ENCODE peak calls at places on chromosomes 16 and 17, in seven cellular contexts. One of them, this sample, is unnamed.

GRCh38 chr16:64991011-64991410 is 130.9 kb downstream of the CDH11 start:
- DNase-seq in A172: no peak
- DNase-seq in HFFc6: no peak
- DNase-seq in gastrocnemius medialis: no peak
- DNase-seq in T-helper 1 cell: no peak
- DNase-seq in prostate gland: no peak
- DNase-seq in stimulated activated CD4-positive, alpha-beta T cell treated with anti-CD3 and anti-CD28 coated beads, Interleukin-4, amount 100 ng/mL, for 1 hour: no peak
- DNase-seq in this sample: no peak

GRCh38 chr17:73628642-73629552 is 15.3 kb downstream of the SDK2 start:
- DNase-seq in A172: peak; percentile 13
- DNase-seq in HFFc6: no peak
- DNase-seq in gastrocnemius medialis: no peak
- DNase-seq in T-helper 1 cell: no peak
- DNase-seq in prostate gland: no peak
- DNase-seq in stimulated activated CD4-positive, alpha-beta T cell treated with anti-CD3 and anti-CD28 coated beads, Interleukin-4, amount 100 ng/mL, for 1 hour: no peak
- DNase-seq in this sample: no peak

GRCh38 chr17:41976142-41976768 is 9.7 kb downstream of the CNP start:
- DNase-seq in A172: no peak
- DNase-seq in HFFc6: no peak
- DNase-seq in gastrocnemius medialis: no peak
- DNase-seq in T-helper 1 cell: no peak
- DNase-seq in prostate gland: peak; percentile 60
- DNase-seq in stimulated activated CD4-positive, alpha-beta T cell treated with anti-CD3 and anti-CD28 coated beads, Interleukin-4, amount 100 ng/mL, for 1 hour: no peak
- DNase-seq in this sample: peak; percentile 30

GRCh38 chr17:34503804-34504203 is 75.6 kb upstream of the TMEM132E start:
- DNase-seq in A172: peak; percentile 5
- DNase-seq in HFFc6: no peak
- DNase-seq in gastrocnemius medialis: no peak
- DNase-seq in T-helper 1 cell: no peak
- DNase-seq in prostate gland: no peak
- DNase-seq in stimulated activated CD4-positive, alpha-beta T cell treated with anti-CD3 and anti-CD28 coated beads, Interleukin-4, amount 100 ng/mL, for 1 hour: no peak
- DNase-seq in this sample: no peak

GRCh38 chr17:7048968-7049367 is 5.1 kb upstream of the SLC16A11 start:
- DNase-seq in A172: no peak
- DNase-seq in HFFc6: no peak
- DNase-seq in gastrocnemius medialis: no peak
- DNase-seq in T-helper 1 cell: no peak
- DNase-seq in prostate gland: no peak
- DNase-seq in stimulated activated CD4-positive, alpha-beta T cell treated with anti-CD3 and anti-CD28 coated beads, Interleukin-4, amount 100 ng/mL, for 1 hour: no peak
- DNase-seq in this sample: no peak

GRCh38 chr16:69322343-69322742 is 8.0 kb downstream of the PDF start:
- DNase-seq in A172: no peak
- DNase-seq in HFFc6: no peak
- DNase-seq in gastrocnemius medialis: no peak
- DNase-seq in T-helper 1 cell: no peak
- DNase-seq in prostate gland: no peak
- DNase-seq in stimulated activated CD4-positive, alpha-beta T cell treated with anti-CD3 and anti-CD28 coated beads, Interleukin-4, amount 100 ng/mL, for 1 hour: no peak
- DNase-seq in this sample: no peak

GRCh38 chr17:77371117-77371887 is 230.5 kb downstream of the SEC14L1 start:
- DNase-seq in A172: no peak
- DNase-seq in HFFc6: peak; percentile 59
- DNase-seq in gastrocnemius medialis: peak; percentile 60
- DNase-seq in T-helper 1 cell: no peak
- DNase-seq in prostate gland: no peak
- DNase-seq in stimulated activated CD4-positive, alpha-beta T cell treated with anti-CD3 and anti-CD28 coated beads, Interleukin-4, amount 100 ng/mL, for 1 hour: no peak
- DNase-seq in this sample: no peak

GRCh38 chr17:77569846-77570564 is 388.5 kb upstream of the TNRC6C start:
- DNase-seq in A172: no peak
- DNase-seq in HFFc6: no peak
- DNase-seq in gastrocnemius medialis: no peak
- DNase-seq in T-helper 1 cell: no peak
- DNase-seq in prostate gland: no peak
- DNase-seq in stimulated activated CD4-positive, alpha-beta T cell treated with anti-CD3 and anti-CD28 coated beads, Interleukin-4, amount 100 ng/mL, for 1 hour: no peak
- DNase-seq in this sample: no peak

GRCh38 chr17:19752216-19753048 is 4.3 kb upstream of the ALDH3A1 start:
- DNase-seq in A172: peak; percentile 62
- DNase-seq in HFFc6: no peak
- DNase-seq in gastrocnemius medialis: no peak
- DNase-seq in T-helper 1 cell: no peak
- DNase-seq in prostate gland: no peak
- DNase-seq in stimulated activated CD4-positive, alpha-beta T cell treated with anti-CD3 and anti-CD28 coated beads, Interleukin-4, amount 100 ng/mL, for 1 hour: no peak
- DNase-seq in this sample: no peak

GRCh38 chr17:1643293-1643998 is 2.1 kb downstream of the SCARF1 start:
- DNase-seq in A172: no peak
- DNase-seq in HFFc6: no peak
- DNase-seq in gastrocnemius medialis: peak; percentile 26
- DNase-seq in T-helper 1 cell: peak; percentile 72
- DNase-seq in prostate gland: peak; percentile 83
- DNase-seq in stimulated activated CD4-positive, alpha-beta T cell treated with anti-CD3 and anti-CD28 coated beads, Interleukin-4, amount 100 ng/mL, for 1 hour: peak; percentile 62
- DNase-seq in this sample: no peak

GRCh38 chr17:62627219-62627903 is at the start of gene MRC2:
- DNase-seq in A172: peak; percentile 64
- DNase-seq in HFFc6: peak; percentile 70
- DNase-seq in gastrocnemius medialis: peak; percentile 26
- DNase-seq in T-helper 1 cell: no peak
- DNase-seq in prostate gland: peak; percentile 30
- DNase-seq in stimulated activated CD4-positive, alpha-beta T cell treated with anti-CD3 and anti-CD28 coated beads, Interleukin-4, amount 100 ng/mL, for 1 hour: peak; percentile 59
- DNase-seq in this sample: peak; percentile 36

GRCh38 chr17:49406791-49407190 is 7.9 kb downstream of the PHB1 start:
- DNase-seq in A172: no peak
- DNase-seq in HFFc6: no peak
- DNase-seq in gastrocnemius medialis: no peak
- DNase-seq in T-helper 1 cell: no peak
- DNase-seq in prostate gland: no peak
- DNase-seq in stimulated activated CD4-positive, alpha-beta T cell treated with anti-CD3 and anti-CD28 coated beads, Interleukin-4, amount 100 ng/mL, for 1 hour: no peak
- DNase-seq in this sample: no peak

GRCh38 chr16:67181346-67181745 is 2.4 kb downstream of the MATCAP1 start:
- DNase-seq in A172: peak; percentile 92
- DNase-seq in HFFc6: peak; percentile 82
- DNase-seq in gastrocnemius medialis: no peak
- DNase-seq in T-helper 1 cell: no peak
- DNase-seq in prostate gland: no peak
- DNase-seq in stimulated activated CD4-positive, alpha-beta T cell treated with anti-CD3 and anti-CD28 coated beads, Interleukin-4, amount 100 ng/mL, for 1 hour: no peak
- DNase-seq in this sample: peak; percentile 33

GRCh38 chr17:61394630-61395408 is 4.8 kb upstream of the TBX2 start:
- DNase-seq in A172: no peak
- DNase-seq in HFFc6: no peak
- DNase-seq in gastrocnemius medialis: no peak
- DNase-seq in T-helper 1 cell: no peak
- DNase-seq in prostate gland: no peak
- DNase-seq in stimulated activated CD4-positive, alpha-beta T cell treated with anti-CD3 and anti-CD28 coated beads, Interleukin-4, amount 100 ng/mL, for 1 hour: no peak
- DNase-seq in this sample: no peak

GRCh38 chr17:80847506-80848230 is 144.0 kb upstream of the CHMP6 start:
- DNase-seq in A172: no peak
- DNase-seq in HFFc6: no peak
- DNase-seq in gastrocnemius medialis: peak; percentile 14
- DNase-seq in T-helper 1 cell: peak; percentile 30
- DNase-seq in prostate gland: no peak
- DNase-seq in stimulated activated CD4-positive, alpha-beta T cell treated with anti-CD3 and anti-CD28 coated beads, Interleukin-4, amount 100 ng/mL, for 1 hour: peak; percentile 61
- DNase-seq in this sample: no peak

GRCh38 chr16:49652441-49653175 is 203.3 kb downstream of the ZNF423 start:
- DNase-seq in A172: no peak
- DNase-seq in HFFc6: no peak
- DNase-seq in gastrocnemius medialis: peak; percentile 36
- DNase-seq in T-helper 1 cell: no peak
- DNase-seq in prostate gland: no peak
- DNase-seq in stimulated activated CD4-positive, alpha-beta T cell treated with anti-CD3 and anti-CD28 coated beads, Interleukin-4, amount 100 ng/mL, for 1 hour: no peak
- DNase-seq in this sample: peak; percentile 4

GRCh38 chr16:3861808-3862451 is 18.6 kb downstream of the CREBBP start:
- DNase-seq in A172: peak; percentile 48
- DNase-seq in HFFc6: no peak
- DNase-seq in gastrocnemius medialis: no peak
- DNase-seq in T-helper 1 cell: no peak
- DNase-seq in prostate gland: no peak
- DNase-seq in stimulated activated CD4-positive, alpha-beta T cell treated with anti-CD3 and anti-CD28 coated beads, Interleukin-4, amount 100 ng/mL, for 1 hour: no peak
- DNase-seq in this sample: peak; percentile 42

GRCh38 chr17:44527102-44527501 is 23.9 kb upstream of the GPATCH8 start:
- DNase-seq in A172: no peak
- DNase-seq in HFFc6: no peak
- DNase-seq in gastrocnemius medialis: no peak
- DNase-seq in T-helper 1 cell: no peak
- DNase-seq in prostate gland: no peak
- DNase-seq in stimulated activated CD4-positive, alpha-beta T cell treated with anti-CD3 and anti-CD28 coated beads, Interleukin-4, amount 100 ng/mL, for 1 hour: no peak
- DNase-seq in this sample: no peak

GRCh38 chr16:86219655-86220445 is 290.5 kb upstream of the FOXF1 start:
- DNase-seq in A172: no peak
- DNase-seq in HFFc6: no peak
- DNase-seq in gastrocnemius medialis: no peak
- DNase-seq in T-helper 1 cell: no peak
- DNase-seq in prostate gland: no peak
- DNase-seq in stimulated activated CD4-positive, alpha-beta T cell treated with anti-CD3 and anti-CD28 coated beads, Interleukin-4, amount 100 ng/mL, for 1 hour: no peak
- DNase-seq in this sample: no peak

GRCh38 chr17:5526821-5527598 is 40.6 kb downstream of the MIS12 start:
- DNase-seq in A172: peak; percentile 99
- DNase-seq in HFFc6: peak; percentile 98
- DNase-seq in gastrocnemius medialis: peak; percentile 96
- DNase-seq in T-helper 1 cell: no peak
- DNase-seq in prostate gland: peak; percentile 12
- DNase-seq in stimulated activated CD4-positive, alpha-beta T cell treated with anti-CD3 and anti-CD28 coated beads, Interleukin-4, amount 100 ng/mL, for 1 hour: peak; percentile 43
- DNase-seq in this sample: peak; percentile 96

GRCh38 chr16:75097191-75097761 is 19.3 kb downstream of the LDHD start:
- DNase-seq in A172: no peak
- DNase-seq in HFFc6: no peak
- DNase-seq in gastrocnemius medialis: no peak
- DNase-seq in T-helper 1 cell: no peak
- DNase-seq in prostate gland: no peak
- DNase-seq in stimulated activated CD4-positive, alpha-beta T cell treated with anti-CD3 and anti-CD28 coated beads, Interleukin-4, amount 100 ng/mL, for 1 hour: no peak
- DNase-seq in this sample: no peak

GRCh38 chr16:80948886-80949502 is 57.7 kb downstream of the CMC2 start:
- DNase-seq in A172: peak; percentile 30
- DNase-seq in HFFc6: peak; percentile 29
- DNase-seq in gastrocnemius medialis: no peak
- DNase-seq in T-helper 1 cell: no peak
- DNase-seq in prostate gland: no peak
- DNase-seq in stimulated activated CD4-positive, alpha-beta T cell treated with anti-CD3 and anti-CD28 coated beads, Interleukin-4, amount 100 ng/mL, for 1 hour: peak; percentile 18
- DNase-seq in this sample: no peak

GRCh38 chr16:58046936-58047335 is 21.4 kb downstream of the MMP15 start:
- DNase-seq in A172: no peak
- DNase-seq in HFFc6: no peak
- DNase-seq in gastrocnemius medialis: no peak
- DNase-seq in T-helper 1 cell: no peak
- DNase-seq in prostate gland: no peak
- DNase-seq in stimulated activated CD4-positive, alpha-beta T cell treated with anti-CD3 and anti-CD28 coated beads, Interleukin-4, amount 100 ng/mL, for 1 hour: no peak
- DNase-seq in this sample: no peak

GRCh38 chr17:66737524-66737923 is 97.4 kb upstream of the CACNG5 start:
- DNase-seq in A172: no peak
- DNase-seq in HFFc6: no peak
- DNase-seq in gastrocnemius medialis: no peak
- DNase-seq in T-helper 1 cell: no peak
- DNase-seq in prostate gland: no peak
- DNase-seq in stimulated activated CD4-positive, alpha-beta T cell treated with anti-CD3 and anti-CD28 coated beads, Interleukin-4, amount 100 ng/mL, for 1 hour: no peak
- DNase-seq in this sample: no peak

GRCh38 chr16:2692948-2693651 is 10.8 kb downstream of the KCTD5 start:
- DNase-seq in A172: peak; percentile 79
- DNase-seq in HFFc6: no peak
- DNase-seq in gastrocnemius medialis: peak; percentile 79
- DNase-seq in T-helper 1 cell: no peak
- DNase-seq in prostate gland: no peak
- DNase-seq in stimulated activated CD4-positive, alpha-beta T cell treated with anti-CD3 and anti-CD28 coated beads, Interleukin-4, amount 100 ng/mL, for 1 hour: no peak
- DNase-seq in this sample: peak; percentile 86

GRCh38 chr17:21129023-21129681 is 2.4 kb downstream of the DHRS7B start:
- DNase-seq in A172: no peak
- DNase-seq in HFFc6: peak; percentile 52
- DNase-seq in gastrocnemius medialis: peak; percentile 59
- DNase-seq in T-helper 1 cell: no peak
- DNase-seq in prostate gland: peak; percentile 24
- DNase-seq in stimulated activated CD4-positive, alpha-beta T cell treated with anti-CD3 and anti-CD28 coated beads, Interleukin-4, amount 100 ng/mL, for 1 hour: no peak
- DNase-seq in this sample: peak; percentile 49

GRCh38 chr17:20955437-20956323 is 87.1 kb downstream of the USP22 start:
- DNase-seq in A172: peak; percentile 14
- DNase-seq in HFFc6: no peak
- DNase-seq in gastrocnemius medialis: peak; percentile 39
- DNase-seq in T-helper 1 cell: no peak
- DNase-seq in prostate gland: peak; percentile 34
- DNase-seq in stimulated activated CD4-positive, alpha-beta T cell treated with anti-CD3 and anti-CD28 coated beads, Interleukin-4, amount 100 ng/mL, for 1 hour: no peak
- DNase-seq in this sample: peak; percentile 40

GRCh38 chr16:51407921-51408320 is 256.9 kb upstream of the SALL1 start:
- DNase-seq in A172: peak; percentile 8
- DNase-seq in HFFc6: no peak
- DNase-seq in gastrocnemius medialis: no peak
- DNase-seq in T-helper 1 cell: no peak
- DNase-seq in prostate gland: no peak
- DNase-seq in stimulated activated CD4-positive, alpha-beta T cell treated with anti-CD3 and anti-CD28 coated beads, Interleukin-4, amount 100 ng/mL, for 1 hour: no peak
- DNase-seq in this sample: peak; percentile 47

GRCh38 chr16:16144416-16144815 is 78.9 kb downstream of the ABCC6 start:
- DNase-seq in A172: peak; percentile 77
- DNase-seq in HFFc6: peak; percentile 19
- DNase-seq in gastrocnemius medialis: peak; percentile 26
- DNase-seq in T-helper 1 cell: no peak
- DNase-seq in prostate gland: no peak
- DNase-seq in stimulated activated CD4-positive, alpha-beta T cell treated with anti-CD3 and anti-CD28 coated beads, Interleukin-4, amount 100 ng/mL, for 1 hour: no peak
- DNase-seq in this sample: peak; percentile 92

GRCh38 chr17:35257080-35257701 is 14.3 kb downstream of the SLFN5 start:
- DNase-seq in A172: peak; percentile 84
- DNase-seq in HFFc6: peak; percentile 38
- DNase-seq in gastrocnemius medialis: no peak
- DNase-seq in T-helper 1 cell: no peak
- DNase-seq in prostate gland: peak; percentile 88
- DNase-seq in stimulated activated CD4-positive, alpha-beta T cell treated with anti-CD3 and anti-CD28 coated beads, Interleukin-4, amount 100 ng/mL, for 1 hour: no peak
- DNase-seq in this sample: peak; percentile 86

GRCh38 chr17:1762906-1763829 is 1.3 kb downstream of the SERPINF1 start:
- DNase-seq in A172: no peak
- DNase-seq in HFFc6: peak; percentile 28
- DNase-seq in gastrocnemius medialis: peak; percentile 71
- DNase-seq in T-helper 1 cell: no peak
- DNase-seq in prostate gland: peak; percentile 57
- DNase-seq in stimulated activated CD4-positive, alpha-beta T cell treated with anti-CD3 and anti-CD28 coated beads, Interleukin-4, amount 100 ng/mL, for 1 hour: no peak
- DNase-seq in this sample: no peak

GRCh38 chr17:9206160-9206988 is 185.1 kb downstream of the NTN1 start:
- DNase-seq in A172: no peak
- DNase-seq in HFFc6: no peak
- DNase-seq in gastrocnemius medialis: no peak
- DNase-seq in T-helper 1 cell: no peak
- DNase-seq in prostate gland: no peak
- DNase-seq in stimulated activated CD4-positive, alpha-beta T cell treated with anti-CD3 and anti-CD28 coated beads, Interleukin-4, amount 100 ng/mL, for 1 hour: no peak
- DNase-seq in this sample: no peak

GRCh38 chr17:42027540-42027889 is 7.6 kb downstream of the NKIRAS2 start:
- DNase-seq in A172: no peak
- DNase-seq in HFFc6: no peak
- DNase-seq in gastrocnemius medialis: no peak
- DNase-seq in T-helper 1 cell: no peak
- DNase-seq in prostate gland: no peak
- DNase-seq in stimulated activated CD4-positive, alpha-beta T cell treated with anti-CD3 and anti-CD28 coated beads, Interleukin-4, amount 100 ng/mL, for 1 hour: no peak
- DNase-seq in this sample: no peak

This sample was measured in renal cortical epithelial cell.